ENCODE peak calls at places on chromosomes 2 and 18, in seven cellular contexts. W, A, B, G, J, D and X are unnamed samples.

GRCh38 chr18:52174220-52174619 is 165.8 kb upstream of the DCC start:
- DNase-seq in W (no peak), A (no peak), B (no peak), G (no peak), J (no peak), D (no peak), X (no peak)

GRCh38 chr2:46114981-46115380 is 182.2 kb upstream of the EPAS1 start:
- DNase-seq in W (peak; percentile 30), A (no peak), B (no peak), G (no peak), J (no peak), D (no peak), X (no peak)

GRCh38 chr2:55649211-55649610 is 31.8 kb upstream of the PPP4R3B start:
- DNase-seq in W (no peak), A (no peak), B (no peak), G (peak; percentile 6), J (no peak), D (no peak), X (no peak)

GRCh38 chr2:205386109-205386508 is 296.2 kb upstream of the NRP2 start:
- DNase-seq in W (peak; percentile 60), A (peak; percentile 50), B (no peak), G (peak; percentile 81), J (no peak), D (no peak), X (no peak)

GRCh38 chr2:62826141-62826540 is 120.6 kb downstream of the EHBP1 start:
- DNase-seq in W (peak; percentile 81), A (peak; percentile 81), B (no peak), G (no peak), J (no peak), D (no peak), X (no peak)

GRCh38 chr2:85900366-85900765 is 11.6 kb upstream of the ST3GAL5 start:
- DNase-seq in W (no peak), A (no peak), B (no peak), G (no peak), J (no peak), D (no peak), X (no peak)

GRCh38 chr2:184047536-184047935 is 550.8 kb upstream of the ZNF804A start:
- DNase-seq in W (no peak), A (peak; percentile 7), B (no peak), G (no peak), J (no peak), D (no peak), X (no peak)

GRCh38 chr2:920999-921398 is 29.6 kb upstream of the SNTG2 start:
- DNase-seq in W (no peak), A (no peak), B (no peak), G (no peak), J (no peak), D (no peak), X (no peak)

GRCh38 chr2:237438082-237438925 is 24.3 kb upstream of the COL6A3 start:
- DNase-seq in W (no peak), A (no peak), B (no peak), G (no peak), J (no peak), D (no peak), X (no peak)

GRCh38 chr18:59715966-59716369 is 18.7 kb upstream of the CCBE1 start:
- DNase-seq in W (peak; percentile 90), A (peak; percentile 95), B (no peak), G (peak; percentile 87), J (no peak), D (no peak), X (no peak)

GRCh38 chr2:217252181-217252580 is 392.3 kb upstream of the TNP1 start:
- DNase-seq in W (no peak), A (no peak), B (no peak), G (no peak), J (no peak), D (no peak), X (no peak)

GRCh38 chr2:120389036-120389391 is 43.1 kb downstream of the INHBB start:
- DNase-seq in W (no peak), A (no peak), B (no peak), G (no peak), J (no peak), D (no peak), X (no peak)

GRCh38 chr18:22505136-22505535 is 87.4 kb upstream of the CTAGE1 start:
- DNase-seq in W (peak; percentile 38), A (peak; percentile 24), B (no peak), G (peak; percentile 60), J (no peak), D (no peak), X (no peak)

GRCh38 chr2:231674587-231675334 is 33.6 kb upstream of the PTMA start:
- DNase-seq in W (peak; percentile 64), A (peak; percentile 57), B (peak; percentile 86), G (peak; percentile 53), J (peak; percentile 77), D (peak; percentile 92), X (peak; percentile 77)

GRCh38 chr2:64023485-64024258 is 4.4 kb upstream of the VPS54 start:
- DNase-seq in W (no peak), A (no peak), B (no peak), G (no peak), J (no peak), D (no peak), X (no peak)
- TF ChIP-seq CTCF in W (no peak), A (no peak), B (no peak), G (no peak), J (no peak), D (no peak), X (no peak)

DNA sequence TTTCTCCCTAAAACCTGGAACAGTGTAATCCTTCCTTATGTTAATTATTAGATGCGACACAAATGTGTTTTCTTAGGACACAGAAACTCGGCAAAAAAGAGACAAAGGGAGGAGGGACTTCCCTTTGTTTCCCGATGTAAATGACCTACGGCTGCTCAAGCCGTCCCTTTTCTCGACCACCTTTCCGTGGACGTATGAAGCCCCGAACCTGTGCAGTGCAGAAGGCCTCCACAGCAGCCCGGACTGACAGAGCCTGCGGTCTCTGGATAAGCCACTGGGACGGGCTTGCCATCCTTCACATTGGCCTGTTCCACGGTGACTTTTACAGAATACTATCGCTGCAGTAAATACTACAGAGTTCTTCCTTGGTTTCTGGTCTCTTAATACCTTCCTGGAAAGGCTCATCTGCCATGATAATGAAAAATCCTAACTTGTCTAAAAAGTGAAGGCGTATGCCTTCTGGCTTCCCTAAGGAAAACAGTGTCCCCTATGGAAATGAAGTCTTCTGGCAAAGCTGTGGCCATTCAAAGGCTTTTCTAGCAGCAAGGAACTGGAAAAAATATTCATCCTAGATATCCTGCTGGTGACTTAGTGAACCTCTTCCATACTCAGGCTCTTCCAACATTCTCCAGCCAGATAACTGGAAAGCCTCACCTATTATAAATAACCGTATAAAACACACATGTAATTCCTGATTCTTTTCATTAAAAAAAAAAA is 84.9 kb downstream of the RBMS1 start:
- DNase-seq in W (no peak), A (peak; percentile 51), B (no peak), G (no peak), J (no peak), D (peak; percentile 76), X (no peak)
- TF ChIP-seq CTCF in W (peak; percentile 10), A (peak; percentile 41), B (no peak), G (no peak), J (peak; percentile 41), D (no peak), X (no peak)

GRCh38 chr2:96763511-96764252 is 3.0 kb downstream of the CNNM4 start:
- DNase-seq in W (peak; percentile 14), A (peak; percentile 12), B (no peak), G (no peak), J (no peak), D (no peak), X (peak; percentile 69)
- TF ChIP-seq CTCF in W (peak; percentile 53), A (peak; percentile 60), B (peak; percentile 79), G (peak; percentile 45), J (peak; percentile 63), D (peak; percentile 58), X (peak; percentile 66)

GRCh38 chr2:101387151-101387807 is at the start of gene CREG2:
- DNase-seq in W (peak; percentile 61), A (peak; percentile 43), B (peak; percentile 26), G (peak; percentile 56), J (peak; percentile 70), D (peak; percentile 87), X (peak; percentile 65)
- TF ChIP-seq CTCF in W (peak; percentile 47), A (peak; percentile 50), B (no peak), G (peak; percentile 46), J (peak; percentile 72), D (peak; percentile 60), X (no peak)

DNA sequence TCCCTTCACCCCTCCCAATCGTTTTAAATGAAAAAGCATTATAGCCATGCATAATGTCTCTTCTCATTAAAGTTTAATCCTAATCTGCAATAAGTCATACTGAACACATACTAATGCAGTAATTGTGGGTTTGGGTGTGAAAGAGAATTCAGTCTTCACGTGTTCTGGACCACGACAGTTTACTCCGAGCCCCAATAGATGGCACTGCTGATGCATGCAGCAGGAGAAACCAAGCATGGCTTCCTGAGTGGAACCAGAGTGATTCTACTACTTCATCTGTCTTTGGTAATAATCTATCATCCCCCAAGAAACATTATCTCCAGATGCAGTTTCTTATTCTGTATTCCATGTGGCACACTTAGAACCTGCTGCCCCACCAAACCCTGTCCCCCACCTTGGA is 47.0 kb upstream of the LAMA1 start:
- DNase-seq in W (peak; percentile 54), A (no peak), B (no peak), G (peak; percentile 18), J (no peak), D (no peak), X (no peak)
- TF ChIP-seq CTCF in W (peak; percentile 56), A (no peak), B (peak; percentile 34), G (peak; percentile 49), J (peak; percentile 33), D (peak; percentile 14), X (no peak)

GRCh38 chr2:178070824-178071223 is 1.8 kb downstream of the PDE11A start:
- DNase-seq in W (peak; percentile 3), A (no peak), B (no peak), G (no peak), J (no peak), D (no peak), X (no peak)

GRCh38 chr2:178068823-178069454 is 3.6 kb downstream of the PDE11A start:
- DNase-seq in W (no peak), A (no peak), B (no peak), G (no peak), J (no peak), D (no peak), X (no peak)

GRCh38 chr2:178066890-178067669 is 5.5 kb downstream of the PDE11A start:
- DNase-seq in W (no peak), A (no peak), B (no peak), G (no peak), J (no peak), D (no peak), X (no peak)

GRCh38 chr2:178072000-178072382 is 586 bp downstream of the PDE11A start:
- DNase-seq in W (no peak), A (no peak), B (no peak), G (no peak), J (no peak), D (no peak), X (no peak)

GRCh38 chr2:178069551-178069950 is 3.0 kb downstream of the PDE11A start:
- DNase-seq in W (no peak), A (no peak), B (no peak), G (no peak), J (no peak), D (no peak), X (no peak)
- TF ChIP-seq CTCF in W (no peak), A (no peak), B (no peak), G (no peak), J (no peak), D (no peak), X (no peak)

GRCh38 chr2:141554810-141555209 is 576.0 kb downstream of the LRP1B start:
- DNase-seq in W (peak; percentile 42), A (peak; percentile 20), B (no peak), G (peak; percentile 68), J (peak; percentile 2), D (no peak), X (peak; percentile 16)
- TF ChIP-seq CTCF in W (peak; percentile 51), A (peak; percentile 40), B (peak; percentile 61), G (peak; percentile 70), J (peak; percentile 69), D (no peak), X (peak; percentile 52)